ENCODE peak calls at places on chromosomes 16 and 17, in five cellular contexts. J is coronary artery, Z is neural progenitor cell, U is esophagus squamous epithelium, N is HCT116. V is an unnamed sample.

GRCh38 chr17:79933863-79934652 is 94.8 kb upstream of the CBX4 start:
- DNase-seq in J (no peak), Z (no peak), U (no peak), N (no peak), V (peak; percentile 82)

GRCh38 chr17:66654341-66654740 is 180.6 kb upstream of the CACNG5 start:
- DNase-seq in J (no peak), Z (no peak), U (no peak), N (no peak), V (no peak)

GRCh38 chr17:63431618-63431938 is 14.5 kb downstream of the CYB561 start:
- DNase-seq in J (no peak), Z (no peak), U (no peak), N (no peak), V (no peak)

GRCh38 chr17:62637809-62638208 is 10.3 kb downstream of the MRC2 start:
- DNase-seq in J (no peak), Z (peak; percentile 35), U (no peak), N (peak; percentile 22), V (no peak)

GRCh38 chr17:15361151-15361550 is 19.8 kb upstream of the TEKT3 start:
- DNase-seq in J (no peak), Z (no peak), U (no peak), N (no peak), V (no peak)

GRCh38 chr17:40517981-40518380 is 16.6 kb upstream of the TNS4 start:
- DNase-seq in J (peak; percentile 40), Z (no peak), U (no peak), N (no peak), V (no peak)

GRCh38 chr16:47019563-47019962 is 46.1 kb upstream of the DNAJA2 start:
- DNase-seq in J (no peak), Z (no peak), U (no peak), N (no peak), V (no peak)

GRCh38 chr17:7845359-7846062 is 9.4 kb upstream of the TMEM88 start:
- DNase-seq in J (no peak), Z (no peak), U (no peak), N (no peak), V (no peak)

GRCh38 chr16:86862596-86862995 is 284.2 kb downstream of the FOXL1 start:
- DNase-seq in J (no peak), Z (no peak), U (no peak), N (no peak), V (no peak)

GRCh38 chr17:6843241-6843890 is 11.8 kb upstream of the TEKT1 start:
- DNase-seq in J (no peak), Z (peak; percentile 72), U (no peak), N (peak; percentile 48), V (no peak)

GRCh38 chr17:77963441-77963840 is 4.9 kb downstream of the TNRC6C start:
- DNase-seq in J (no peak), Z (peak; percentile 74), U (no peak), N (no peak), V (no peak)

GRCh38 chr16:79595261-79595660 is 5.3 kb downstream of the MAF start:
- DNase-seq in J (no peak), Z (no peak), U (no peak), N (no peak), V (no peak)

GRCh38 chr16:71840052-71840451 is 5.7 kb upstream of the ATXN1L start:
- DNase-seq in J (no peak), Z (no peak), U (no peak), N (no peak), V (no peak)

GRCh38 chr17:27319536-27320221 is 25.8 kb downstream of the WSB1 start:
- DNase-seq in J (peak; percentile 79), Z (no peak), U (no peak), N (no peak), V (peak; percentile 90)

GRCh38 chr17:73941919-73942530 is 261.5 kb upstream of the RPL38 start:
- DNase-seq in J (no peak), Z (no peak), U (no peak), N (no peak), V (no peak)

GRCh38 chr17:45970659-45971058 is 28.4 kb upstream of the STH start:
- DNase-seq in J (no peak), Z (no peak), U (no peak), N (no peak), V (no peak)

GRCh38 chr17:73645050-73645871 is 1.0 kb upstream of the SDK2 start:
- DNase-seq in J (no peak), Z (peak; percentile 94), U (no peak), N (no peak), V (peak; percentile 84)

GRCh38 chr17:40560592-40561293 is 4.5 kb downstream of the CCR7 start:
- DNase-seq in J (peak; percentile 73), Z (no peak), U (no peak), N (no peak), V (peak; percentile 85)

DNA sequence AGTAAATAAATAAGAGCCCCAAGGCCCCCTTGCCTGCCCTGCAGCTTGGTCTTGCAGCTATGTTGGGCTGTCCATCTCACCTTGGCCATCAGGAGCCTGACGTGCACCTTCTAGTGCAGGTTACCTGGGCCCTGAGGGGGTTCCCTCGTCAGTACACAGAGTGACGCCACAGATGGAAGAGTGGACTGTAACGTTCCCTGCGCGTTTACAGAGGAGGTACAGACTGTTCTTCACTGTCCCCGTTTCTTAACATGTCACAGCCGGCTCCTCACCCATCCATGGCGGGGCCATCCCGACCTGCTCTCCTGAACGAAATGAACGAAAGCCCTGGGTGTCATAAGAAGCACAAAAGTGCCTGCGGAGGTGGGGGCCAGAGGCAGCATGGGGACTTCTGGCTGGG is 15.9 kb upstream of the FASN start:
- DNase-seq in J (no peak), Z (no peak), U (no peak), N (no peak), V (no peak)
- H3K4me3 ChIP-seq in J (no peak overlapping the region), Z (no peak overlapping the region), U (no peak overlapping the region), N (no peak overlapping the region), V (no peak overlapping the region)

GRCh38 chr16:1548234-1548633 is 14.8 kb downstream of the TMEM204 start:
- DNase-seq in J (no peak), Z (no peak), U (no peak), N (no peak), V (no peak)
- TF ChIP-seq CTCF in J (no peak), Z (no peak), U (no peak), N (no peak), V (no peak)

GRCh38 chr17:81567191-81567590 is 15.0 kb upstream of the FAAP100 start:
- DNase-seq in J (no peak), Z (no peak), U (no peak), N (no peak), V (no peak)
- H3K27ac ChIP-seq in J (peak overlapping the region; percentile 86), Z (no peak overlapping the region), U (peak overlapping the region; percentile 61), N (peak overlapping the region; percentile 61), V (peak overlapping the region; percentile 79)

DNA sequence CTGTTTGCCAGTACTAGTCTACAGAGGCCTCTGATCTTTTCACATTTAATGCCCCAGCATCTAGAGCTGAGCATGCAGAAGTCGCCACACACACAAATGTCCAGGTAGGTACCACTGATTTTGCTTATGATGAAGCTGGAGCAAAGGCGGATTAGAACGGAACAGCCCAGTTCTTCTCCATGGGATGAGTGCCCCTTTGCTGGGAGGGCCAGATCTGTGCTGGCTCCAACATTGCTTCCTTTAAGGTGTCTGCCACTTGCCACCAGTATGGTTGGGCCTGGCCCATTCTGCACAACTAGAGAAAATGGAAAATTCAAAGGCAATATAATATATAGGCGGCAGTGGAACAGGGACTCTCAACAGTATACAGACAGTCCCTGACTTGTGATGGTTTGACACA is 2.2 kb upstream of the MNT start:
- DNase-seq in J (no peak), Z (no peak), U (no peak), N (no peak), V (no peak)
- H3K4me3 ChIP-seq in J (no peak overlapping the region), Z (no peak overlapping the region), U (peak overlapping the region; percentile 88), N (no peak overlapping the region), V (no peak overlapping the region)

DNA sequence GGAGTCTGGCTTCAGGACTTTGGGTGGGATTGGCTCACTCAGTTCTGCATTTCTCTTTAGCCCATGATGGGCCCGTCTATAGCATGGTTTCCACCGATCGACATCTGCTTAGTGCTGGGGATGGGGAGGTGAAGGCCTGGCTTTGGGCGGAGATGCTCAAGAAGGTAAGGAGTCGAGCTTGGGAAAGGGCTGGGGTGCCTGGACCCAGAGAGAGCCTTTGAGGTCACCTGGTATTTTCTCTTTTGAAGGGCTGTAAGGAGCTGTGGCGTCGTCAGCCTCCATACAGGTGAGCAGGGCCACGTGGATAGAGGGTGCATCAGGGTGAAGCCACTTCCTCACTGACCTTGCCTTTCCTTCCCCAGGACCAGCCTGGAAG is 2.2 kb downstream of the THOC6 start:
- DNase-seq in J (no peak), Z (no peak), U (no peak), N (no peak), V (no peak)
- TF ChIP-seq CTCF in J (no peak), Z (no peak), U (no peak), N (no peak), V (no peak)

GRCh38 chr16:66049865-66050264 is 316.6 kb upstream of the CDH5 start:
- DNase-seq in J (peak; percentile 47), Z (no peak), U (no peak), N (no peak), V (no peak)
- H3K27ac ChIP-seq in J (no peak overlapping the region), Z (no peak overlapping the region), U (no peak overlapping the region), N (no peak overlapping the region), V (no peak overlapping the region)

DNA sequence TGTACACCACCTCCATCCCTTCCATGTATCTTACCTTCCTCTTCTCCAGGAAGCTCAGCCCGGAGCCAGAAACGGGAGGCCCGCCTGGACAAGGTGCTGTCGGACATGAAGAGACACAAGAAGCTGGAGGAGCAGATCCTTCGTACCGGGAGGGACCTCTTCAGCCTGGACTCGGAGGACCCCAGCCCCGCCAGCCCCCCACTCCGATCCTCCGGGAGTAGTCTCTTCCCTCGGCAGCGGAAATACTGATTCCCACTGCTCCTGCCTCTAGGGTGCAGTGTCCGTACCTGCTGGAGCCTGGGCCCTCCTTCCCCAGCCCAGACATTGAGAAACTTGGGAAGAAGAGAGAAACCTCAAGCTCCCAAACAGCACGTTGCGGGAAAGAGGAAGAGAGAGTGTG is 756 bp upstream of the MVP start:
- DNase-seq in J (peak; percentile 74), Z (no peak), U (no peak), N (no peak), V (peak; percentile 72)
- H3K4me3 ChIP-seq in J (peak overlapping the region; percentile 81), Z (no peak overlapping the region), U (no peak overlapping the region), N (peak overlapping the region; percentile 86), V (peak overlapping the region; percentile 86)

GRCh38 chr16:14444979-14445810 is 184.9 kb downstream of the PARN start:
- DNase-seq in J (no peak), Z (no peak), U (no peak), N (no peak), V (no peak)
- TF ChIP-seq CTCF in J (no peak), Z (no peak), U (no peak), N (no peak), V (no peak)

GRCh38 chr17:4559139-4559791 is 1.1 kb downstream of the GGT6 start:
- DNase-seq in J (no peak), Z (no peak), U (no peak), N (no peak), V (peak; percentile 69)
- H3K27ac ChIP-seq in J (no peak overlapping the region), Z (no peak overlapping the region), U (peak overlapping the region; percentile 83), N (no peak overlapping the region), V (peak overlapping the region; percentile 78)

V was measured in kidney.